ENCODE peak calls at places on chromosomes 12 and 14, in five cellular contexts. One of them, this sample, is unnamed.

GRCh38 chr14:33855672-33856071 is 95.2 kb downstream of the EGLN3 start:
- DNase-seq in Calu3: no peak
- DNase-seq in astrocyte of the spinal cord: no peak
- DNase-seq in tibial nerve: no peak
- DNase-seq in neural progenitor cell: no peak
- DNase-seq in this sample: no peak

GRCh38 chr12:75553865-75554555 is 42.6 kb upstream of the KRR1 start:
- DNase-seq in Calu3: no peak
- DNase-seq in neural progenitor cell: no peak
- DNase-seq in tibial nerve: no peak
- DNase-seq in astrocyte of the spinal cord: peak; percentile 43
- DNase-seq in this sample: no peak

GRCh38 chr12:21773263-21773741 is 1.2 kb downstream of the KCNJ8 start:
- DNase-seq in neural progenitor cell: peak; percentile 73
- DNase-seq in Calu3: no peak
- DNase-seq in astrocyte of the spinal cord: no peak
- DNase-seq in tibial nerve: no peak
- DNase-seq in this sample: peak; percentile 65

GRCh38 chr14:24816929-24817637 is 183.1 kb upstream of the GZMB start:
- DNase-seq in neural progenitor cell: no peak
- DNase-seq in tibial nerve: no peak
- DNase-seq in Calu3: peak; percentile 69
- DNase-seq in astrocyte of the spinal cord: no peak
- DNase-seq in this sample: no peak

GRCh38 chr14:45807187-45807586 is 554.2 kb upstream of the MIS18BP1 start:
- DNase-seq in tibial nerve: no peak
- DNase-seq in neural progenitor cell: no peak
- DNase-seq in astrocyte of the spinal cord: no peak
- DNase-seq in Calu3: no peak
- DNase-seq in this sample: no peak

GRCh38 chr12:53820503-53820902 is 68.7 kb upstream of the CISTR start:
- DNase-seq in astrocyte of the spinal cord: no peak
- DNase-seq in Calu3: no peak
- DNase-seq in tibial nerve: no peak
- DNase-seq in neural progenitor cell: no peak
- DNase-seq in this sample: no peak

GRCh38 chr14:68634874-68635601 is 157.8 kb downstream of the ZFP36L1 start:
- DNase-seq in Calu3: no peak
- DNase-seq in astrocyte of the spinal cord: no peak
- DNase-seq in tibial nerve: no peak
- DNase-seq in neural progenitor cell: no peak
- DNase-seq in this sample: no peak

GRCh38 chr14:70576891-70577290 is 23.6 kb downstream of the MED6 start:
- DNase-seq in tibial nerve: no peak
- DNase-seq in neural progenitor cell: no peak
- DNase-seq in astrocyte of the spinal cord: no peak
- DNase-seq in Calu3: no peak
- DNase-seq in this sample: no peak

GRCh38 chr12:115377230-115377629 is 693.3 kb upstream of the TBX3 start:
- DNase-seq in astrocyte of the spinal cord: no peak
- DNase-seq in tibial nerve: no peak
- DNase-seq in Calu3: no peak
- DNase-seq in neural progenitor cell: no peak
- DNase-seq in this sample: no peak

GRCh38 chr14:26323781-26324363 is 274.0 kb downstream of the NOVA1 start:
- DNase-seq in Calu3: no peak
- DNase-seq in tibial nerve: no peak
- DNase-seq in astrocyte of the spinal cord: no peak
- DNase-seq in neural progenitor cell: peak; percentile 56
- DNase-seq in this sample: no peak

GRCh38 chr12:26434299-26434915 is 239.0 kb downstream of the SSPN start:
- DNase-seq in neural progenitor cell: peak; percentile 71
- DNase-seq in astrocyte of the spinal cord: peak; percentile 62
- DNase-seq in Calu3: peak; percentile 34
- DNase-seq in tibial nerve: no peak
- DNase-seq in this sample: peak; percentile 20

GRCh38 chr12:130147875-130148596 is 14.2 kb upstream of the FZD10 start:
- DNase-seq in tibial nerve: no peak
- DNase-seq in Calu3: no peak
- DNase-seq in astrocyte of the spinal cord: no peak
- DNase-seq in neural progenitor cell: no peak
- DNase-seq in this sample: no peak

GRCh38 chr14:21109377-21110260 is 8.8 kb downstream of the TMEM253 start:
- DNase-seq in neural progenitor cell: no peak
- DNase-seq in tibial nerve: no peak
- DNase-seq in Calu3: no peak
- DNase-seq in astrocyte of the spinal cord: no peak
- DNase-seq in this sample: no peak

DNA sequence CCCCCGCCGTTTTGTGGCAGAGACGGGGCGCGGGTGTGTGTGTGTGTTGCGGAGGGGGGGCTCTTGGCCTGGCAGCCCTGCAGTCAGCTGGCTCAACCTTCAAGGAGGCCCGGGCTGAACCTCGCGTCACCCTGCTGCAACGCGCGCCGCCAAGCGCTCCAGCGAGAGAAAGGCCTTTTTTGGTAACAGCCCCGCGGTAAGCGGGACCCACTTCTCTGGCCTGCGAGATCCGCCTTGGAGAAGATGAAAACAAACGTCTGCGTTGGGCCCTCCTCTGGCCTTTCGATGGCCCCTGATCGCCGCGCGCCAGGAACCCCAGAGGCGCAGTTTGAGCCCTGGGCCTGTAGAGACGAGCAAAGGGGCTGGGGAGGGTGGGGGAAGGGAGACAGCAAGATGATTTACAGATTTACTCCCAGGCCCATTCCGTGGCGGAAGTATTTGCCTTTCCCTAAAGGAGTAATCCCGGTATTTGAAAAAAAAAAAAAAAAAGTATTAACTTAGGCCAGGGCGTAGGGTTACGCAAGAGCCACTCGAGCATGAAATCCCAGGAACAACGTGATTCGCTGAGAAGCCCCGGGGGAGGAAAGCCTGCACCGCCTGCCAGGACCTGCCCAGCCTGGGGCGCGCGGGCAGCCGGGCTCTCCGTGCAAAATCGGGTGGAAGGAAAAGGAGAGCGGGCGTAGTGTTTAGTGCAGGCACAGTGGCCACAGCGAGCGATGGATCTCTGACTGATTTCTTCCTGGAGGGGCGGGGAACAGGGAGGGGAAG is 4.5 kb upstream of the IRF2BPL start:
- DNase-seq in astrocyte of the spinal cord: peak; percentile 96
- DNase-seq in neural progenitor cell: peak; percentile 92
- DNase-seq in tibial nerve: peak; percentile 89
- DNase-seq in Calu3: peak; percentile 85
- DNase-seq in this sample: peak; percentile 86
- TF ChIP-seq CTCF in astrocyte of the spinal cord: peak; percentile 19
- TF ChIP-seq CTCF in neural progenitor cell: peak; percentile 10
- TF ChIP-seq CTCF in tibial nerve: peak; percentile 19
- TF ChIP-seq CTCF in Calu3: no peak
- TF ChIP-seq CTCF in this sample: no peak

DNA sequence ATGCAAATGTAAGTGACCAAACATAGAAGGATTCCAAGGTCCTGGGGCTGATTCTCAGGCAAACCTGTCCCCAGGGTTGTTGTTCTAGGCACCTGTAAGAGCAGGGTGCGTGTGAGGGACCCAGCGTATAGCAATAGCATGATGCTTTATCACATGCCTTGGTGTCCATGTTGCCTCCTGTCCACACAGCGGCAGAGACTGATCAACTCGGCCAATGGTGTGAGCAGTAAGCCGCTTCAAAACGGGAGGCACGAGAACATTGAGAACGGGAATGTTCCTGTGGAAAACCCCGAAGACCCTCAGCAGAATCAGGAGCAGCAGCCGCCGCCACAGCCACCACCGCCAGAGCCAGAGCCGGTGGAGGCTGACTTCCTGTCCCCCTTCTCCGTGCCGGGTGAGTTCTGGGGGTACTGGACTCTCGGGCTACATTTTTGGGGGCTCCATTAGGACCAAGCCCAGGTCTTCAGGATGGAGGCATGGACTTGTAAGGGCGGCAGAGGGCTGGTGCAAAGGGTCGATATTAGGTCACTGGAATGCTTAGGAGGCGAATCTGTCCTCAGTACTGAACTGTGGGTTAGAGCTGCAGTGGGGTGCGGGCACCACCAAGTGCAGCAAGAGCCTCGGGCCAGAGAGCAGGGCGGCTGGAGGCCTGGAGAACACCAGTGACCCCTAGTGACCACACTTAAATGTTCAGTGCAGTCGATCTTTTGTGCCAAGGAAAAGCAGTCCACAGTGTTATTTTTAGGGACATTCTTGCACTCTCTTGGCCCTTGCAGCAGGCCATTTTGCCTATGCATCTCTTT is 57.2 kb upstream of the RIN3 start:
- DNase-seq in astrocyte of the spinal cord: peak; percentile 63
- DNase-seq in neural progenitor cell: peak; percentile 83
- DNase-seq in Calu3: peak; percentile 60
- DNase-seq in tibial nerve: no peak
- DNase-seq in this sample: peak; percentile 61
- TF ChIP-seq CTCF in astrocyte of the spinal cord: peak; percentile 73
- TF ChIP-seq CTCF in neural progenitor cell: peak; percentile 75
- TF ChIP-seq CTCF in Calu3: peak; percentile 41
- TF ChIP-seq CTCF in tibial nerve: peak; percentile 81
- TF ChIP-seq CTCF in this sample: peak; percentile 75

GRCh38 chr12:7079826-7080125 is 12.5 kb downstream of the C1R start:
- DNase-seq in neural progenitor cell: no peak
- DNase-seq in Calu3: no peak
- DNase-seq in astrocyte of the spinal cord: peak; percentile 53
- DNase-seq in tibial nerve: no peak
- DNase-seq in this sample: no peak

GRCh38 chr12:7076493-7076892 is 15.8 kb downstream of the C1R start:
- DNase-seq in astrocyte of the spinal cord: no peak
- DNase-seq in tibial nerve: no peak
- DNase-seq in neural progenitor cell: no peak
- DNase-seq in Calu3: no peak
- DNase-seq in this sample: no peak

GRCh38 chr12:7075518-7075917 is 15.0 kb downstream of the C1S start:
- DNase-seq in neural progenitor cell: no peak
- DNase-seq in tibial nerve: no peak
- DNase-seq in Calu3: no peak
- DNase-seq in astrocyte of the spinal cord: no peak
- DNase-seq in this sample: no peak

GRCh38 chr12:7075931-7076330 is 15.4 kb downstream of the C1S start:
- DNase-seq in tibial nerve: no peak
- DNase-seq in astrocyte of the spinal cord: no peak
- DNase-seq in neural progenitor cell: no peak
- DNase-seq in Calu3: no peak
- DNase-seq in this sample: no peak

GRCh38 chr12:7078163-7078562 is 14.1 kb downstream of the C1R start:
- DNase-seq in tibial nerve: no peak
- DNase-seq in Calu3: no peak
- DNase-seq in neural progenitor cell: no peak
- DNase-seq in astrocyte of the spinal cord: no peak
- DNase-seq in this sample: no peak
- TF ChIP-seq CTCF in tibial nerve: no peak
- TF ChIP-seq CTCF in Calu3: no peak
- TF ChIP-seq CTCF in neural progenitor cell: no peak
- TF ChIP-seq CTCF in astrocyte of the spinal cord: no peak
- TF ChIP-seq CTCF in this sample: peak; percentile 7

DNA sequence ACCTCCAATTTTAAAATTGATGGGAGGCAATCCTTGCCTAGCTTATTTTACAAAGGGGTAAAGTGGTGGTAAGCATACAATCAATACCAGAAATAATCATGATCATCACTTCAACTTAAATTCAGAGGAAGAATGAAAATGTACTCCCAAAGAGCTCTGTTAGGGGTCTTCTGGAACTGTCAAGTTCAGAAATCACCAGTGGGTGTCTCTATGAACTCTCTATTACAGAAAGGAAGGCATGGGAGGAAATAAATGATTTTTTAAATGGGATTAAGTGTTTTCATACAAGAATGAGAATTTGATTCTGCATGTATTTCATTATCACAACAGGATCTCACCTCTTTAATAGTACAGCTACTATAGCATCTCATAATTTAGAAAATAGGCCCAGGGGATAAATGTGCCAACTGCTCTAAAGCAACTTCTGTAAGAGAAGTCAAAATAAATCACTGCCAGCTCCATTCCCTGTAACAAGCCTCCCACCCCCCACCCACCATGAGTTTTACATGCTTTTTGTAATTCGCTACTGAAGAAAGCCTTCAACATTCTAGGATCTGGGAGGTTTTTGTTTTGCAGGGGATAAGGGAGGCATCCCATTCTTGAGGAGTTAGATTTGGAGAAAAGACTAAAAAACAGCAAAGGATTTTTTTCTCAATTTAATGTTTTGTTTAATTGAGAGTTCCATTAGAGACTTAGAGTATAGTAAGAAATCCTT is 9.7 kb downstream of the DCP1B start:
- DNase-seq in Calu3: no peak
- DNase-seq in astrocyte of the spinal cord: no peak
- DNase-seq in neural progenitor cell: no peak
- DNase-seq in tibial nerve: no peak
- DNase-seq in this sample: no peak
- TF ChIP-seq CTCF in Calu3: no peak
- TF ChIP-seq CTCF in astrocyte of the spinal cord: no peak
- TF ChIP-seq CTCF in neural progenitor cell: no peak
- TF ChIP-seq CTCF in tibial nerve: no peak
- TF ChIP-seq CTCF in this sample: no peak

GRCh38 chr14:102817942-102818940 is 41.0 kb downstream of the TRAF3 start:
- DNase-seq in astrocyte of the spinal cord: no peak
- DNase-seq in neural progenitor cell: no peak
- DNase-seq in Calu3: no peak
- DNase-seq in tibial nerve: no peak
- DNase-seq in this sample: no peak

GRCh38 chr14:102821252-102821651 is 44.0 kb downstream of the TRAF3 start:
- DNase-seq in astrocyte of the spinal cord: no peak
- DNase-seq in tibial nerve: no peak
- DNase-seq in neural progenitor cell: no peak
- DNase-seq in Calu3: no peak
- DNase-seq in this sample: no peak

GRCh38 chr14:102819176-102819628 is 42.0 kb downstream of the TRAF3 start:
- DNase-seq in neural progenitor cell: no peak
- DNase-seq in tibial nerve: no peak
- DNase-seq in Calu3: peak; percentile 25
- DNase-seq in astrocyte of the spinal cord: no peak
- DNase-seq in this sample: no peak

GRCh38 chr14:102822311-102822863 is 45.1 kb downstream of the TRAF3 start:
- DNase-seq in neural progenitor cell: no peak
- DNase-seq in astrocyte of the spinal cord: no peak
- DNase-seq in tibial nerve: no peak
- DNase-seq in Calu3: no peak
- DNase-seq in this sample: no peak

GRCh38 chr14:102819790-102820330 is 42.6 kb downstream of the TRAF3 start:
- DNase-seq in neural progenitor cell: no peak
- DNase-seq in tibial nerve: no peak
- DNase-seq in Calu3: no peak
- DNase-seq in astrocyte of the spinal cord: no peak
- DNase-seq in this sample: no peak
- TF ChIP-seq CTCF in neural progenitor cell: no peak
- TF ChIP-seq CTCF in tibial nerve: no peak
- TF ChIP-seq CTCF in Calu3: no peak
- TF ChIP-seq CTCF in astrocyte of the spinal cord: no peak
- TF ChIP-seq CTCF in this sample: no peak

GRCh38 chr12:131833896-131834641 is 5.9 kb downstream of the MMP17 start:
- DNase-seq in tibial nerve: no peak
- DNase-seq in astrocyte of the spinal cord: peak; percentile 16
- DNase-seq in Calu3: no peak
- DNase-seq in neural progenitor cell: peak; percentile 69
- DNase-seq in this sample: no peak
- TF ChIP-seq CTCF in tibial nerve: peak; percentile 19
- TF ChIP-seq CTCF in astrocyte of the spinal cord: peak; percentile 72
- TF ChIP-seq CTCF in Calu3: peak; percentile 54
- TF ChIP-seq CTCF in neural progenitor cell: peak; percentile 66
- TF ChIP-seq CTCF in this sample: peak; percentile 22

This sample was measured in nephron progenitor cell.